ENCODE peak calls at places on chromosomes 3 and 15, in eight cellular contexts. One of them, this sample, is unnamed. For H3K4me1, the result is how much of the 10 kb centered on the place peaks cover.

GRCh38 chr3:46500631-46501377 is 3.0 kb downstream of the RTP3 start:
- DNase-seq in tibial artery: no peak
- DNase-seq in psoas muscle: no peak
- DNase-seq in left ventricle myocardium inferior: no peak
- DNase-seq in ovary: no peak
- DNase-seq in adrenal gland: no peak
- DNase-seq in PC-9: no peak
- DNase-seq in cardiac muscle cell: no peak
- DNase-seq in this sample: no peak

GRCh38 chr3:87209115-87209514 is 18.0 kb upstream of the CHMP2B start:
- DNase-seq in tibial artery: no peak
- DNase-seq in psoas muscle: no peak
- DNase-seq in left ventricle myocardium inferior: no peak
- DNase-seq in ovary: no peak
- DNase-seq in adrenal gland: no peak
- DNase-seq in PC-9: no peak
- DNase-seq in cardiac muscle cell: peak
- DNase-seq in this sample: no peak

GRCh38 chr15:39920510-39921273 is 626 bp upstream of the GPR176 start:
- DNase-seq in tibial artery: peak
- DNase-seq in psoas muscle: peak
- DNase-seq in left ventricle myocardium inferior: peak
- DNase-seq in ovary: peak
- DNase-seq in adrenal gland: peak
- DNase-seq in PC-9: peak
- DNase-seq in cardiac muscle cell: peak
- DNase-seq in this sample: no peak

GRCh38 chr15:66877558-66878285 is 175.7 kb downstream of the SMAD6 start:
- DNase-seq in tibial artery: no peak
- DNase-seq in psoas muscle: peak
- DNase-seq in left ventricle myocardium inferior: peak
- DNase-seq in ovary: no peak
- DNase-seq in adrenal gland: no peak
- DNase-seq in PC-9: no peak
- DNase-seq in cardiac muscle cell: no peak
- DNase-seq in this sample: no peak

GRCh38 chr3:8767667-8768363 is 1.6 kb downstream of the OXTR start:
- DNase-seq in tibial artery: no peak
- DNase-seq in psoas muscle: no peak
- DNase-seq in left ventricle myocardium inferior: no peak
- DNase-seq in ovary: no peak
- DNase-seq in adrenal gland: no peak
- DNase-seq in PC-9: peak
- DNase-seq in cardiac muscle cell: peak
- DNase-seq in this sample: no peak

GRCh38 chr15:59485036-59485435 is 47.0 kb downstream of the FAM81A start:
- DNase-seq in tibial artery: no peak
- DNase-seq in psoas muscle: no peak
- DNase-seq in left ventricle myocardium inferior: no peak
- DNase-seq in ovary: no peak
- DNase-seq in adrenal gland: no peak
- DNase-seq in PC-9: no peak
- DNase-seq in cardiac muscle cell: no peak
- DNase-seq in this sample: no peak

GRCh38 chr3:194270627-194271458 is 80.3 kb downstream of the CPN2 start:
- DNase-seq in tibial artery: peak
- DNase-seq in psoas muscle: peak
- DNase-seq in left ventricle myocardium inferior: peak
- DNase-seq in ovary: peak
- DNase-seq in adrenal gland: peak
- DNase-seq in PC-9: peak
- DNase-seq in cardiac muscle cell: peak
- DNase-seq in this sample: peak

GRCh38 chr15:67030036-67030762 is 35.2 kb upstream of the SMAD3 start:
- DNase-seq in tibial artery: no peak
- DNase-seq in psoas muscle: no peak
- DNase-seq in left ventricle myocardium inferior: no peak
- DNase-seq in ovary: no peak
- DNase-seq in adrenal gland: no peak
- DNase-seq in PC-9: no peak
- DNase-seq in cardiac muscle cell: peak
- DNase-seq in this sample: no peak

GRCh38 chr3:13274125-13274873 is 145.8 kb downstream of the NUP210 start:
- DNase-seq in tibial artery: peak
- DNase-seq in psoas muscle: no peak
- DNase-seq in left ventricle myocardium inferior: no peak
- DNase-seq in ovary: no peak
- DNase-seq in adrenal gland: no peak
- DNase-seq in PC-9: no peak
- DNase-seq in cardiac muscle cell: no peak
- DNase-seq in this sample: no peak

GRCh38 chr15:41987246-41987924 is 15.0 kb upstream of the EHD4 start:
- DNase-seq in tibial artery: peak
- DNase-seq in psoas muscle: no peak
- DNase-seq in left ventricle myocardium inferior: no peak
- DNase-seq in ovary: no peak
- DNase-seq in adrenal gland: no peak
- DNase-seq in PC-9: no peak
- DNase-seq in cardiac muscle cell: no peak
- DNase-seq in this sample: no peak

GRCh38 chr3:195077611-195078540 is 193.1 kb downstream of the XXYLT1 start:
- DNase-seq in tibial artery: no peak
- DNase-seq in psoas muscle: no peak
- DNase-seq in left ventricle myocardium inferior: peak
- DNase-seq in ovary: no peak
- DNase-seq in adrenal gland: no peak
- DNase-seq in PC-9: no peak
- DNase-seq in cardiac muscle cell: no peak
- DNase-seq in this sample: no peak

GRCh38 chr3:100954199-100954935 is 38.9 kb downstream of the ABI3BP start:
- DNase-seq in tibial artery: no peak
- DNase-seq in psoas muscle: no peak
- DNase-seq in left ventricle myocardium inferior: no peak
- DNase-seq in ovary: no peak
- DNase-seq in adrenal gland: no peak
- DNase-seq in PC-9: no peak
- DNase-seq in cardiac muscle cell: no peak
- DNase-seq in this sample: no peak

GRCh38 chr3:30258426-30259392 is 347.7 kb upstream of the TGFBR2 start:
- DNase-seq in tibial artery: no peak
- DNase-seq in psoas muscle: no peak
- DNase-seq in left ventricle myocardium inferior: no peak
- DNase-seq in ovary: no peak
- DNase-seq in adrenal gland: no peak
- DNase-seq in PC-9: no peak
- DNase-seq in cardiac muscle cell: no peak
- DNase-seq in this sample: no peak

GRCh38 chr3:38283810-38284775 is 2.0 kb downstream of the SLC22A14 start:
- DNase-seq in tibial artery: no peak
- DNase-seq in psoas muscle: no peak
- DNase-seq in left ventricle myocardium inferior: no peak
- DNase-seq in ovary: no peak
- DNase-seq in adrenal gland: no peak
- DNase-seq in PC-9: no peak
- DNase-seq in cardiac muscle cell: no peak
- DNase-seq in this sample: no peak

GRCh38 chr15:26736502-26737248 is 36.2 kb downstream of the GABRB3 start:
- DNase-seq in tibial artery: no peak
- DNase-seq in psoas muscle: no peak
- DNase-seq in left ventricle myocardium inferior: no peak
- DNase-seq in ovary: no peak
- DNase-seq in adrenal gland: no peak
- DNase-seq in PC-9: no peak
- DNase-seq in cardiac muscle cell: no peak
- DNase-seq in this sample: no peak

GRCh38 chr3:194621947-194622346 is 11.3 kb downstream of the TMEM44 start:
- DNase-seq in tibial artery: no peak
- DNase-seq in psoas muscle: no peak
- DNase-seq in left ventricle myocardium inferior: no peak
- DNase-seq in ovary: no peak
- DNase-seq in adrenal gland: no peak
- DNase-seq in PC-9: no peak
- DNase-seq in cardiac muscle cell: no peak
- DNase-seq in this sample: no peak

GRCh38 chr3:150407051-150407817 is 864 bp upstream of the TSC22D2 start:
- DNase-seq in tibial artery: no peak
- DNase-seq in psoas muscle: no peak
- DNase-seq in left ventricle myocardium inferior: no peak
- DNase-seq in ovary: no peak
- DNase-seq in adrenal gland: no peak
- DNase-seq in PC-9: no peak
- DNase-seq in cardiac muscle cell: no peak
- DNase-seq in this sample: no peak

GRCh38 chr3:127003601-127004280 is 20.8 kb downstream of the PLXNA1 start:
- DNase-seq in tibial artery: no peak
- DNase-seq in psoas muscle: no peak
- DNase-seq in left ventricle myocardium inferior: no peak
- DNase-seq in ovary: no peak
- DNase-seq in adrenal gland: no peak
- DNase-seq in PC-9: peak
- DNase-seq in cardiac muscle cell: no peak
- DNase-seq in this sample: no peak
- H3K4me1 ChIP-seq in tibial artery: under half
- H3K4me1 ChIP-seq in psoas muscle: under half
- H3K4me1 ChIP-seq in left ventricle myocardium inferior: half or more
- H3K4me1 ChIP-seq in ovary: under half
- H3K4me1 ChIP-seq in adrenal gland: under half
- H3K4me1 ChIP-seq in PC-9: under half
- H3K4me1 ChIP-seq in cardiac muscle cell: under half
- H3K4me1 ChIP-seq in this sample: under half

DNA sequence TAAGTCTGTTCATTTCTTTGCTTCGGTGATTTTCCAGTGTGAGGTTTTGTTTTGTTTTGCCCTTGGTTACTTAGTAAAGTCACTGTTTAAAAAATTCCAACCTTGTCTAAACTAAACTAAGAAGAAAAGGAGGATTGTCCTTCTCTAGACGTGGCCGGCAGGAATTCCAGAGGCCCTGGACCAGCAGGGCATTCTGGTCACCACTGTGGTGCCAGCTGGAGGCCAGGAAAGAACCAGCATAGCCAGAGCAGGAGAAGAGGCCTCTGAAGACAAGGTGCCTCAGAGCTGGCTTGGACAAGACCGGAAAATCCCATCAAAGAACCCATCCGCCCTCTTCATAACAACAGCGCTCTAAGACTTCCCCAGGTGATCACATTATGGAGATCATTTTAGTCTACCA is 8.1 kb downstream of the PLOD2 start:
- DNase-seq in tibial artery: peak
- DNase-seq in psoas muscle: no peak
- DNase-seq in left ventricle myocardium inferior: no peak
- DNase-seq in ovary: no peak
- DNase-seq in adrenal gland: no peak
- DNase-seq in PC-9: no peak
- DNase-seq in cardiac muscle cell: no peak
- DNase-seq in this sample: no peak
- H3K4me3 ChIP-seq in tibial artery: peak
- H3K4me3 ChIP-seq in psoas muscle: no peak
- H3K4me3 ChIP-seq in left ventricle myocardium inferior: peak
- H3K4me3 ChIP-seq in ovary: no peak
- H3K4me3 ChIP-seq in adrenal gland: no peak
- H3K4me3 ChIP-seq in PC-9: no peak
- H3K4me3 ChIP-seq in cardiac muscle cell: no peak
- H3K4me3 ChIP-seq in this sample: no peak

GRCh38 chr3:143221446-143221845 is 101.9 kb downstream of the CHST2 start:
- DNase-seq in tibial artery: no peak
- DNase-seq in psoas muscle: no peak
- DNase-seq in left ventricle myocardium inferior: no peak
- DNase-seq in ovary: no peak
- DNase-seq in adrenal gland: no peak
- DNase-seq in PC-9: no peak
- DNase-seq in cardiac muscle cell: no peak
- DNase-seq in this sample: no peak

GRCh38 chr3:143220745-143221144 is 101.2 kb downstream of the CHST2 start:
- DNase-seq in tibial artery: no peak
- DNase-seq in psoas muscle: no peak
- DNase-seq in left ventricle myocardium inferior: no peak
- DNase-seq in ovary: no peak
- DNase-seq in adrenal gland: no peak
- DNase-seq in PC-9: no peak
- DNase-seq in cardiac muscle cell: no peak
- DNase-seq in this sample: no peak

GRCh38 chr3:143222981-143223380 is 103.4 kb downstream of the CHST2 start:
- DNase-seq in tibial artery: no peak
- DNase-seq in psoas muscle: no peak
- DNase-seq in left ventricle myocardium inferior: no peak
- DNase-seq in ovary: no peak
- DNase-seq in adrenal gland: no peak
- DNase-seq in PC-9: no peak
- DNase-seq in cardiac muscle cell: no peak
- DNase-seq in this sample: no peak

GRCh38 chr3:143224731-143225130 is 105.2 kb downstream of the CHST2 start:
- DNase-seq in tibial artery: no peak
- DNase-seq in psoas muscle: no peak
- DNase-seq in left ventricle myocardium inferior: no peak
- DNase-seq in ovary: no peak
- DNase-seq in adrenal gland: no peak
- DNase-seq in PC-9: no peak
- DNase-seq in cardiac muscle cell: no peak
- DNase-seq in this sample: no peak

DNA sequence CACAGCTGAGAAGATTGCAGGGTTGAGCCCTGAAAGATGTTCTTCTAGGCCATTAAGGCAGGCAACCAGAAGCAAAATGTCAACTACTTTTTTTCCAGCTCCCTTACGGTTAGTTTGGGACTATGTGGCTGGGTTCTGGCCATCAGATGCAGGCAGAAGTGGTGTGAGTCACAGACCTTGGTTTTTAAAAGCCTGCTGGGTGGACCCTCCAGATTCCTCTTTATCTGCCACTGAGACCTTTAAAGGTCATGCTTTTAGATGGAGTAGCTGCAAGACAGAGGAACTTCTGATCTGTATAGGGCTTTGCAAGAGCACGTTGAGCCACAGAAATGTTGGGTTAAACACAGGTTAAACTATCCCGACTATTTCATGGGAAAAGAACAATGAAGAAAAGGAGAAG is 102.9 kb downstream of the CHST2 start:
- DNase-seq in tibial artery: no peak
- DNase-seq in psoas muscle: no peak
- DNase-seq in left ventricle myocardium inferior: no peak
- DNase-seq in ovary: no peak
- DNase-seq in adrenal gland: peak
- DNase-seq in PC-9: no peak
- DNase-seq in cardiac muscle cell: peak
- DNase-seq in this sample: no peak
- H3K4me1 ChIP-seq in tibial artery: under half
- H3K4me1 ChIP-seq in psoas muscle: under half
- H3K4me1 ChIP-seq in left ventricle myocardium inferior: under half
- H3K4me1 ChIP-seq in ovary: under half
- H3K4me1 ChIP-seq in adrenal gland: under half
- H3K4me1 ChIP-seq in PC-9: under half
- H3K4me1 ChIP-seq in cardiac muscle cell: under half
- H3K4me1 ChIP-seq in this sample: under half

DNA sequence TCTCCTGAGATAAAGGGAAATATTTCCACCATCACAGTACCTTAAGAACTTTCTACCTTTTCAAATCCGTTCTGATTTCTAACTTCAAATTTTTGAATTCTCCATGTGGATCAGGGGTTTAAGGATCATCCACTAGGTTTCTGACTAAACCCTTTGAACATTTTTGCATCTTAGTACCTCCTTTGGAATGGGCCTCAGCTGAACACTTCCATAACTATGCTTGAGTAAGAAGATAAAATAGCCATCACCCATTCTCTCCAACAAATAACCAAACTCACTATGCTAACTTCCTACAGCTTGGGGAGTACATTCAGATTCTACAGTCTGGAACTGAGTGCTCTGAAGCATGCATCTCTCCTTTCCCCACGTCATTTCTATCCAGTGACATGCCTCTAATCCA is 1.3 kb upstream of the NPHP3 start:
- DNase-seq in tibial artery: no peak
- DNase-seq in psoas muscle: no peak
- DNase-seq in left ventricle myocardium inferior: no peak
- DNase-seq in ovary: no peak
- DNase-seq in adrenal gland: no peak
- DNase-seq in PC-9: no peak
- DNase-seq in cardiac muscle cell: no peak
- DNase-seq in this sample: no peak
- H3K4me3 ChIP-seq in tibial artery: peak
- H3K4me3 ChIP-seq in psoas muscle: peak
- H3K4me3 ChIP-seq in left ventricle myocardium inferior: peak
- H3K4me3 ChIP-seq in ovary: peak
- H3K4me3 ChIP-seq in adrenal gland: no peak
- H3K4me3 ChIP-seq in PC-9: peak
- H3K4me3 ChIP-seq in cardiac muscle cell: peak
- H3K4me3 ChIP-seq in this sample: peak

This sample was measured in HCT116.